ENCODE peak calls at places on chromosomes 5 and 9, in eight cellular contexts. W is stomach; G is heart right ventricle; Y is mammary epithelial cell; R is CD4-positive, CD25-positive, alpha-beta regulatory T cell; V is colonic mucosa; E is AG04450; J is heart left ventricle. S is an unnamed sample.
A peak's percentile ranks its signal among the peaks of the same experiment; 100 is the strongest.

GRCh38 chr5:141051526-141051876 is 327 bp downstream of the PCDHB1 start:
- DNase-seq in W (no peak), G (no peak), Y (no peak), R (no peak), V (no peak), E (no peak), J (no peak), S (no peak)

GRCh38 chr5:66209350-66209749 is 65.2 kb downstream of the SREK1 start:
- DNase-seq in W (no peak), G (no peak), Y (peak; percentile 93), R (no peak), V (no peak), E (no peak), J (no peak), S (no peak)

GRCh38 chr9:98929866-98930265 is 13.8 kb upstream of the COL15A1 start:
- DNase-seq in W (no peak), G (no peak), Y (no peak), R (no peak), V (no peak), E (peak; percentile 11), J (no peak), S (no peak)

GRCh38 chr5:124949862-124950261 is 203.4 kb upstream of the ZNF608 start:
- DNase-seq in W (no peak), G (no peak), Y (peak; percentile 36), R (no peak), V (no peak), E (no peak), J (no peak), S (no peak)

GRCh38 chr5:179319123-179319522 is 26.1 kb downstream of the ADAMTS2 start:
- DNase-seq in W (no peak), G (peak; percentile 0), Y (no peak), R (no peak), V (no peak), E (no peak), J (peak; percentile 23), S (no peak)

GRCh38 chr5:98839469-98840383 is 66.3 kb downstream of the RGMB start:
- DNase-seq in W (no peak), G (no peak), Y (no peak), R (peak; percentile 5), V (peak; percentile 24), E (no peak), J (no peak), S (no peak)

GRCh38 chr5:173866249-173867172 is 21.6 kb upstream of the CPEB4 start:
- DNase-seq in W (no peak), G (peak; percentile 25), Y (no peak), R (no peak), V (no peak), E (no peak), J (peak; percentile 69), S (no peak)

GRCh38 chr9:37906312-37907239 is 2.6 kb upstream of the SLC25A51 start:
- DNase-seq in W (no peak), G (no peak), Y (no peak), R (no peak), V (no peak), E (no peak), J (no peak), S (no peak)

GRCh38 chr5:180115326-180116076 is 43.9 kb upstream of the RNF130 start:
- DNase-seq in W (no peak), G (no peak), Y (no peak), R (no peak), V (no peak), E (no peak), J (peak; percentile 8), S (no peak)

GRCh38 chr5:160521392-160521663 is 99.7 kb downstream of the PTTG1 start:
- DNase-seq in W (no peak), G (no peak), Y (no peak), R (no peak), V (no peak), E (no peak), J (no peak), S (no peak)

GRCh38 chr9:22683393-22684075 is 236.9 kb downstream of the DMRTA1 start:
- DNase-seq in W (no peak), G (no peak), Y (peak; percentile 75), R (no peak), V (no peak), E (peak; percentile 38), J (no peak), S (peak; percentile 0)

GRCh38 chr9:2230362-2230761 is 215.2 kb downstream of the SMARCA2 start:
- DNase-seq in W (no peak), G (no peak), Y (peak; percentile 18), R (no peak), V (no peak), E (no peak), J (no peak), S (no peak)

GRCh38 chr5:33944543-33945132 is 8.5 kb downstream of the RXFP3 start:
- DNase-seq in W (no peak), G (no peak), Y (no peak), R (no peak), V (no peak), E (no peak), J (no peak), S (no peak)
- H3K27me3 ChIP-seq in W (no peaks in the 10 kb centered on the region), G (peaks cover 23% of the 10 kb centered on the region), Y (no peaks in the 10 kb centered on the region), R (peaks cover 7% of the 10 kb centered on the region), V (no peaks in the 10 kb centered on the region), E (peaks cover 32% of the 10 kb centered on the region), J (peaks cover 17% of the 10 kb centered on the region), S (no peaks in the 10 kb centered on the region)

DNA sequence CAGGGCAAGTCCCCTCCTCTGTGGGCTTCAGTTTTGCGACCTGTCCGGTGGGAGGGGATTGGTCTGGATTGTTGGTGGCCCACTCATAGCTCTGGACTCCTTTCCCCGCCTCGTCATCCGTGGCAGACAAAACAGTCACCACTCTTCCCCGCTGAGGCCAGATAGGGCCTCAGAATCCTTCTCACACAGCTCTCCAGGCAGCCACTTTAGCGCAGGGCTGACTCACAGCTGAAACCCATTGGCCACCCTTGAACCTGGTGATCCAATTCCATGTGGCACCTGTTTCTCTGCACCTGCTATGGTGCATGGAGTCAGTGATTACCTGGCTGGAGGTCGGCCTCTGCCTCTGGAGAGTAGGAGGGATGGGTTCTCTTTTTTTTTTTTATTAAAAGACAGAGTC is 15.8 kb upstream of the CACFD1 start:
- DNase-seq in W (no peak), G (no peak), Y (no peak), R (no peak), V (no peak), E (no peak), J (no peak), S (no peak)
- H3K27me3 ChIP-seq in W (no peaks in the 10 kb centered on the region), G (no peaks in the 10 kb centered on the region), Y (no peaks in the 10 kb centered on the region), R (no peaks in the 10 kb centered on the region), V (no peaks in the 10 kb centered on the region), E (peaks cover 43% of the 10 kb centered on the region), J (no peaks in the 10 kb centered on the region), S (peaks cover 5% of the 10 kb centered on the region)

DNA sequence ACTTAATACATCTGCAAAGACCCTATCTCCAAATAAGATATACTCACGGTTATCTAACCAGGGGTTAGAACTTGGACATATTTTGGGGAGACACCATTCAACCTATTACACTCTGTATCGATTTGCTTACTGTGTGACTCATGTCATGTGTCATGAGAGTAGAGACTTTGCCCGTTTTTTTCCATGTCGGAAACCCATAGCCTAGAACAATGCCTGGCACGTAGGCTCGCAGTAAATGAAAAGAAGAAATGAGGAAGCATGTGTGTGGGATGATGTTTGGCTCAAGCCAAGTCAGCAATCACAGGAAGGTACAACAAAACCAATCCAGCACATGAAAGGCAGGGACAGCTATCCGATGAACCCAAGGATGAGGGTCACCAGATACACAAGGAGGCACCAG is 94.6 kb upstream of the DNAH5 start:
- DNase-seq in W (no peak), G (no peak), Y (peak; percentile 77), R (no peak), V (no peak), E (no peak), J (no peak), S (no peak)
- H3K27me3 ChIP-seq in W (no peaks in the 10 kb centered on the region), G (peaks cover 3% of the 10 kb centered on the region), Y (no peaks in the 10 kb centered on the region), R (no peaks in the 10 kb centered on the region), V (no peaks in the 10 kb centered on the region), E (no peaks in the 10 kb centered on the region), J (no peaks in the 10 kb centered on the region), S (no peaks in the 10 kb centered on the region)

GRCh38 chr5:73218552-73219171 is 45.7 kb downstream of the TMEM174 start:
- DNase-seq in W (no peak), G (no peak), Y (peak; percentile 34), R (no peak), V (no peak), E (peak; percentile 39), J (no peak), S (no peak)

GRCh38 chr5:73213566-73213998 is 40.6 kb downstream of the TMEM174 start:
- DNase-seq in W (no peak), G (no peak), Y (no peak), R (no peak), V (peak; percentile 71), E (peak; percentile 82), J (no peak), S (peak; percentile 76)

GRCh38 chr5:73214921-73215490 is 42.0 kb downstream of the TMEM174 start:
- DNase-seq in W (no peak), G (no peak), Y (no peak), R (no peak), V (no peak), E (no peak), J (no peak), S (no peak)

GRCh38 chr5:73215525-73215890 is 42.5 kb downstream of the TMEM174 start:
- DNase-seq in W (no peak), G (no peak), Y (no peak), R (no peak), V (no peak), E (no peak), J (no peak), S (no peak)

DNA sequence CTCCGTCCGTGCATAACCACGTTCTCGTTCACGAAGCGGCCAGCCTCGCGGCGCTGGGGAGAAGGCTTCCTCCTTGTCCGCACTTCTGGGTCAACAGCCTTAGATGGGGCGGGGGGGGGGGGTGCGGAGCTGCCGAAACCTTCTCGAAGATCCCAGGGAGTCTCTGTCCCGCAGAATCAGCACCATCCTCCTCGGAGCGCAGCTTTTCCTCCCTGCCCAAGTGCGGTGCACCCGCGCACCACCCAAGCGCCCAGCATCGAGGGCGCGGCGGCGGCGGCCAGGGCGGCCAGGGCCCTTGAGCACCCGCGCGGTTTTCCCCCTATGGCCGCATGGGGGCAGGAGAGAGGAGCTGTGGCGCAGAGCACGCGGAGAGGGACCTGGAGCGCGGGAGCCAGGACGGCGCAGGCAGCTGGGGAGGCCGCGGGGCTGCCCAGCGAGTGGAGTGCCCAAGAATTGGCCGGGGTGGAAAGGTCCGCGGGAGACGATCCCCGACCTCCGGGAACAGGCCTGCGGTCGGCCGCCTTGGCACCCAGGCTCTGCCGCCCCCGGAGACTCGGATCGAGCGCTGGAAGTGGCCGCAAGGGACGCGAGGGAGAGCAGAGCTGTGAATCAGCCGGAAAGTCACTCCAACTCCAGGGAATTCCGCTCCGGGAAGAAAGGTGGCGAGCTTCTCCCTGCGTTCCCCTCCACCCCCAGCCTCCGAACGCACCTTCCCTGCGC is 43.1 kb downstream of the TMEM174 start:
- DNase-seq in W (peak; percentile 83), G (peak; percentile 77), Y (peak; percentile 82), R (peak; percentile 43), V (peak; percentile 87), E (peak; percentile 38), J (peak; percentile 85), S (peak; percentile 77)
- H3K27me3 ChIP-seq in W (no peaks in the 10 kb centered on the region), G (peaks cover 99% of the 10 kb centered on the region), Y (no peaks in the 10 kb centered on the region), R (peaks cover 20% of the 10 kb centered on the region), V (peaks cover 40% of the 10 kb centered on the region), E (no peaks in the 10 kb centered on the region), J (peaks cover 88% of the 10 kb centered on the region), S (no peaks in the 10 kb centered on the region)

S was measured in SJSA1.